ENCODE peak calls at places on chromosome 2, in seven cellular contexts. W is midbrain; P is activated T-helper 1 cell treated with anti-CD3 and anti-CD28 coated beads, Interleukin-2, amount 50 U/mL, for 16 hours; A is psoas muscle; L is SW480; H is NB4; X is NCI-H345. Q is an unnamed sample.
A peak's percentile ranks its signal among the peaks of the same experiment; 100 is the strongest.

GRCh38 chr2:201852878-201853415 is 46.6 kb downstream of the CDK15 start:
- DNase-seq in W (no peak), P (no peak), A (no peak), L (peak; percentile 20), H (no peak), X (peak; percentile 15), Q (no peak)

GRCh38 chr2:151891566-151892194 is 63.5 kb upstream of the ARL5A start:
- DNase-seq in W (no peak), P (no peak), A (no peak), L (no peak), H (no peak), X (no peak), Q (peak; percentile 37)

GRCh38 chr2:5723791-5724735 is 31.9 kb downstream of the SOX11 start:
- DNase-seq in W (no peak), P (no peak), A (no peak), L (no peak), H (no peak), X (no peak), Q (no peak)

GRCh38 chr2:240721596-240722180 is 30.0 kb downstream of the AQP12A start:
- DNase-seq in W (no peak), P (no peak), A (no peak), L (no peak), H (no peak), X (no peak), Q (no peak)

GRCh38 chr2:201118957-201119848 is 3.2 kb downstream of the CFLAR start:
- DNase-seq in W (no peak), P (no peak), A (no peak), L (peak; percentile 16), H (peak; percentile 86), X (peak; percentile 58), Q (peak; percentile 50)

GRCh38 chr2:202491514-202491913 is 115.4 kb downstream of the BMPR2 start:
- DNase-seq in W (no peak), P (no peak), A (no peak), L (peak; percentile 9), H (no peak), X (no peak), Q (no peak)

GRCh38 chr2:16162491-16163040 is 222.2 kb downstream of the MYCN start:
- DNase-seq in W (no peak), P (no peak), A (no peak), L (no peak), H (no peak), X (no peak), Q (no peak)

GRCh38 chr2:219178377-219179175 is 501 bp downstream of the RETREG2 start:
- DNase-seq in W (no peak), P (peak; percentile 29), A (peak; percentile 56), L (peak; percentile 34), H (peak; percentile 82), X (peak; percentile 36), Q (peak; percentile 69)

GRCh38 chr2:177784449-177784845 is 288.1 kb downstream of the PDE11A start:
- DNase-seq in W (no peak), P (no peak), A (no peak), L (no peak), H (peak; percentile 16), X (no peak), Q (no peak)

GRCh38 chr2:231890896-231891513 is 35.2 kb downstream of the NPPC start:
- DNase-seq in W (no peak), P (no peak), A (no peak), L (no peak), H (no peak), X (peak; percentile 77), Q (no peak)

GRCh38 chr2:24839729-24840128 is 46.5 kb downstream of the CENPO start:
- DNase-seq in W (no peak), P (no peak), A (no peak), L (no peak), H (no peak), X (no peak), Q (no peak)

GRCh38 chr2:105627530-105627929 is 117.2 kb upstream of the NCK2 start:
- DNase-seq in W (peak; percentile 28), P (no peak), A (no peak), L (no peak), H (no peak), X (peak; percentile 54), Q (no peak)

Q was measured in iPS-NIHi11.